ENCODE peak calls at places on chromosome 2, in five cellular contexts. One of them, this sample, is unnamed. For H3K4me1, the result is how much of the 10 kb centered on the place peaks cover.

GRCh38 chr2:184339966-184340365 is 258.4 kb upstream of the ZNF804A start:
- DNase-seq in spleen: no peak
- DNase-seq in RWPE2: no peak
- DNase-seq in heart left ventricle: no peak
- DNase-seq in A549: no peak
- DNase-seq in this sample: no peak

GRCh38 chr2:204643326-204643725 is 98.1 kb downstream of the PARD3B start:
- DNase-seq in spleen: no peak
- DNase-seq in RWPE2: no peak
- DNase-seq in heart left ventricle: no peak
- DNase-seq in A549: no peak
- DNase-seq in this sample: no peak

GRCh38 chr2:130186391-130186790 is 4.3 kb downstream of the MZT2B start:
- DNase-seq in spleen: peak
- DNase-seq in RWPE2: no peak
- DNase-seq in heart left ventricle: no peak
- DNase-seq in A549: no peak
- DNase-seq in this sample: no peak

GRCh38 chr2:15714609-15715008 is 122.9 kb downstream of the DDX1 start:
- DNase-seq in spleen: no peak
- DNase-seq in RWPE2: no peak
- DNase-seq in heart left ventricle: no peak
- DNase-seq in A549: no peak
- DNase-seq in this sample: no peak

GRCh38 chr2:97664636-97664970 is 759 bp upstream of the ACTR1B start:
- DNase-seq in spleen: no peak
- DNase-seq in RWPE2: no peak
- DNase-seq in heart left ventricle: no peak
- DNase-seq in A549: no peak
- DNase-seq in this sample: no peak

GRCh38 chr2:16633632-16634430 is 31.8 kb downstream of the CYRIA start:
- DNase-seq in spleen: no peak
- DNase-seq in RWPE2: no peak
- DNase-seq in heart left ventricle: no peak
- DNase-seq in A549: no peak
- DNase-seq in this sample: no peak

GRCh38 chr2:3189961-3190360 is 187.7 kb downstream of the EIPR1 start:
- DNase-seq in spleen: no peak
- DNase-seq in RWPE2: no peak
- DNase-seq in heart left ventricle: no peak
- DNase-seq in A549: no peak
- DNase-seq in this sample: no peak

GRCh38 chr2:133371286-133371685 is 197.0 kb downstream of the NCKAP5 start:
- DNase-seq in spleen: no peak
- DNase-seq in RWPE2: no peak
- DNase-seq in heart left ventricle: no peak
- DNase-seq in A549: no peak
- DNase-seq in this sample: no peak

GRCh38 chr2:17148298-17149228 is 369.7 kb downstream of the RAD51AP2 start:
- DNase-seq in spleen: no peak
- DNase-seq in RWPE2: no peak
- DNase-seq in heart left ventricle: no peak
- DNase-seq in A549: no peak
- DNase-seq in this sample: no peak

GRCh38 chr2:233247744-233248143 is 3.7 kb upstream of the ATG16L1 start:
- DNase-seq in spleen: no peak
- DNase-seq in RWPE2: peak
- DNase-seq in heart left ventricle: no peak
- DNase-seq in A549: peak
- DNase-seq in this sample: no peak

GRCh38 chr2:27710640-27711430 is 47.1 kb downstream of the SLC4A1AP start:
- DNase-seq in spleen: no peak
- DNase-seq in RWPE2: no peak
- DNase-seq in heart left ventricle: no peak
- DNase-seq in A549: no peak
- DNase-seq in this sample: no peak

GRCh38 chr2:150007815-150008430 is 420.3 kb upstream of the MMADHC start:
- DNase-seq in spleen: no peak
- DNase-seq in RWPE2: no peak
- DNase-seq in heart left ventricle: no peak
- DNase-seq in A549: no peak
- DNase-seq in this sample: no peak

DNA sequence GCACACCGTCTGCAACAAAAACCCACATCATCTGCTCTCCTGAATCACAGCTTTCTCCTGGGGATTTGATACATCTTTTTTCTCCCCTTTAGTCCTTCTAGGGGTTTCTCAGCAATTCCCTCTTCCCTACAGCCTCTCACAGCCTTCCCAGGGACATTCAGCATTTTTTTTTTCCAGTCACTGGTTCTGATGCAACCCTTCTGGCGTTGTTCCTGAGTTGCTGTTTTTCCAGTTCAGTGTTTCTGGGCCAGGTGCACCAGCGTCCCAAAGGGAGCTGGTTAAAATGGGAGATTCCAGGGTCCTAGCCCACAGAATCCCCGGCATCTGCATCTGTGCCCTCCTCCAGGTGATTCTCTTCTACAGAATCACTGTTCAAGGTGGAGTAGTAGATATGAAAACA is 36.1 kb downstream of the ADCY3 start:
- DNase-seq in spleen: no peak
- DNase-seq in RWPE2: no peak
- DNase-seq in heart left ventricle: no peak
- DNase-seq in A549: no peak
- DNase-seq in this sample: no peak
- H3K27ac ChIP-seq in spleen: no peak
- H3K27ac ChIP-seq in RWPE2: no peak
- H3K27ac ChIP-seq in heart left ventricle: no peak
- H3K27ac ChIP-seq in A549: no peak
- H3K27ac ChIP-seq in this sample: no peak

GRCh38 chr2:212863185-212863588 is 288.2 kb downstream of the IKZF2 start:
- DNase-seq in spleen: peak
- DNase-seq in RWPE2: no peak
- DNase-seq in heart left ventricle: no peak
- DNase-seq in A549: no peak
- DNase-seq in this sample: no peak
- H3K4me1 ChIP-seq in spleen: under half
- H3K4me1 ChIP-seq in RWPE2: under half
- H3K4me1 ChIP-seq in heart left ventricle: under half
- H3K4me1 ChIP-seq in A549: under half
- H3K4me1 ChIP-seq in this sample: under half

GRCh38 chr2:135546432-135546831 is 15.1 kb downstream of the R3HDM1 start:
- DNase-seq in spleen: no peak
- DNase-seq in RWPE2: no peak
- DNase-seq in heart left ventricle: no peak
- DNase-seq in A549: no peak
- DNase-seq in this sample: no peak

GRCh38 chr2:135552887-135553286 is 21.6 kb downstream of the R3HDM1 start:
- DNase-seq in spleen: no peak
- DNase-seq in RWPE2: no peak
- DNase-seq in heart left ventricle: no peak
- DNase-seq in A549: no peak
- DNase-seq in this sample: no peak

GRCh38 chr2:135547311-135547710 is 16.0 kb downstream of the R3HDM1 start:
- DNase-seq in spleen: no peak
- DNase-seq in RWPE2: no peak
- DNase-seq in heart left ventricle: no peak
- DNase-seq in A549: no peak
- DNase-seq in this sample: no peak

GRCh38 chr2:135551356-135551755 is 20.1 kb downstream of the R3HDM1 start:
- DNase-seq in spleen: no peak
- DNase-seq in RWPE2: no peak
- DNase-seq in heart left ventricle: no peak
- DNase-seq in A549: no peak
- DNase-seq in this sample: no peak
- H3K27ac ChIP-seq in spleen: no peak
- H3K27ac ChIP-seq in RWPE2: no peak
- H3K27ac ChIP-seq in heart left ventricle: no peak
- H3K27ac ChIP-seq in A549: no peak
- H3K27ac ChIP-seq in this sample: no peak

DNA sequence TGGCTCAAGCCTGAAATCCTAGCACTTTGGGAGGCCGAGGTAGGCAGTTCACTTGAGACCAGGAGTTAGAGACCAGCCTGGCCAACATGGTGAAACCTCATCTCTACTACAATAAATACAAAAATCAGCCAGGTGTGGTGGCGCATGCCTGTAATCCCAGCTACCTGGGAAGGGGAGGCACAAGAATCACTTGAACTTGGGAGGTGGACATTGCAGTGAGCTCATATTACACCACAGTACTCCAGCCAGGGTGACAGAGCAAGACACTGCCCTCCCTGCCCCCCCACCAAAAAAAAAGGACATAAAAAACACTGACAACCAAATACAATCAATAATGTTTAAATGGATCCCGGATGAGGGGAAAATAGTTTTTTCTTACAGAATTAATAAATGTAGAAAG is 7.8 kb downstream of the TIA1 start:
- DNase-seq in spleen: no peak
- DNase-seq in RWPE2: no peak
- DNase-seq in heart left ventricle: no peak
- DNase-seq in A549: no peak
- DNase-seq in this sample: no peak
- H3K4me1 ChIP-seq in spleen: half or more
- H3K4me1 ChIP-seq in RWPE2: under half
- H3K4me1 ChIP-seq in heart left ventricle: under half
- H3K4me1 ChIP-seq in A549: under half
- H3K4me1 ChIP-seq in this sample: under half

GRCh38 chr2:163667064-163667887 is 68.5 kb downstream of the FIGN start:
- DNase-seq in spleen: no peak
- DNase-seq in RWPE2: no peak
- DNase-seq in heart left ventricle: no peak
- DNase-seq in A549: peak
- DNase-seq in this sample: no peak

GRCh38 chr2:163665817-163666216 is 70.0 kb downstream of the FIGN start:
- DNase-seq in spleen: no peak
- DNase-seq in RWPE2: no peak
- DNase-seq in heart left ventricle: no peak
- DNase-seq in A549: peak
- DNase-seq in this sample: no peak

GRCh38 chr2:163664610-163665009 is 71.2 kb downstream of the FIGN start:
- DNase-seq in spleen: no peak
- DNase-seq in RWPE2: no peak
- DNase-seq in heart left ventricle: no peak
- DNase-seq in A549: no peak
- DNase-seq in this sample: no peak

GRCh38 chr2:163662141-163662780 is 73.5 kb downstream of the FIGN start:
- DNase-seq in spleen: no peak
- DNase-seq in RWPE2: no peak
- DNase-seq in heart left ventricle: no peak
- DNase-seq in A549: no peak
- DNase-seq in this sample: no peak

GRCh38 chr2:163665051-163665450 is 70.8 kb downstream of the FIGN start:
- DNase-seq in spleen: no peak
- DNase-seq in RWPE2: no peak
- DNase-seq in heart left ventricle: no peak
- DNase-seq in A549: no peak
- DNase-seq in this sample: no peak
- H3K27ac ChIP-seq in spleen: no peak
- H3K27ac ChIP-seq in RWPE2: peak
- H3K27ac ChIP-seq in heart left ventricle: no peak
- H3K27ac ChIP-seq in A549: peak
- H3K27ac ChIP-seq in this sample: no peak

DNA sequence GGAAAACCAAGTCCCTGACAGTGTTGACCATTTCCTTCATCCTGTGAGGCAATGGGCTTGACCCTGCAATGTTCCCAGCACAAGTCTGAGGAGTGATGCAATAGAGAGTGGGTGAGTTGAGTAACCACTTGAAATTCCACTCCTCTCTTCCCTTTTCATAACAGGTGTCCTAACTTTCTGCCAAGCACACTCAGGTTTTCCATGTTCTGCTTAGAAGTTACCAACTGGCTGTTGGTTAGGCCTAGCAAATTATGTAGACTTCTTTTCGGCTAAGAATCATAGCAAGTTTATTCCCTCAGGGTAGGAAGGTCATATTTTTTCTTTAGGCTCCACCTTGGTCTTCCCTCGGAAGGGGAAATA is 11.5 kb downstream of the GNLY start:
- DNase-seq in spleen: no peak
- DNase-seq in RWPE2: no peak
- DNase-seq in heart left ventricle: no peak
- DNase-seq in A549: no peak
- DNase-seq in this sample: no peak
- H3K4me1 ChIP-seq in spleen: half or more
- H3K4me1 ChIP-seq in RWPE2: under half
- H3K4me1 ChIP-seq in heart left ventricle: under half
- H3K4me1 ChIP-seq in A549: half or more
- H3K4me1 ChIP-seq in this sample: under half

This sample was measured in CD8-positive, alpha-beta memory T cell.